ENCODE peak calls at places on chromosomes 16 and 17, in five cellular contexts. T is lower leg skin, L is AG04450, B is foreskin fibroblast, I is A673. V is an unnamed sample.
A peak's percentile ranks its signal among the peaks of the same experiment; 100 is the strongest.

GRCh38 chr16:86772231-86772510 is 193.8 kb downstream of the FOXL1 start:
- DNase-seq in T (no peak), L (no peak), B (peak; percentile 74), I (no peak), V (no peak)

GRCh38 chr16:48367443-48368049 is 17.7 kb downstream of the SIAH1 start:
- DNase-seq in T (no peak), L (no peak), B (peak; percentile 32), I (no peak), V (no peak)

GRCh38 chr17:81086789-81087551 is 52.0 kb downstream of the BAIAP2 start:
- DNase-seq in T (no peak), L (no peak), B (no peak), I (no peak), V (no peak)

GRCh38 chr16:67277294-67277998 is 1.9 kb upstream of the PLEKHG4 start:
- DNase-seq in T (no peak), L (peak; percentile 96), B (peak; percentile 99), I (no peak), V (peak; percentile 98)

GRCh38 chr17:40224707-40225092 is 5.6 kb downstream of the WIPF2 start:
- DNase-seq in T (peak; percentile 81), L (no peak), B (peak; percentile 44), I (no peak), V (no peak)

GRCh38 chr17:32429598-32429997 is 14.7 kb upstream of the PSMD11 start:
- DNase-seq in T (peak; percentile 23), L (no peak), B (no peak), I (no peak), V (no peak)

GRCh38 chr17:7133424-7133823 is 18.8 kb upstream of the ASGR2 start:
- DNase-seq in T (no peak), L (no peak), B (peak; percentile 31), I (peak; percentile 91), V (no peak)

GRCh38 chr16:797120-797420 is 3.5 kb downstream of the GNG13 start:
- DNase-seq in T (no peak), L (no peak), B (no peak), I (no peak), V (no peak)

GRCh38 chr16:79434097-79434496 is 166.4 kb downstream of the MAF start:
- DNase-seq in T (no peak), L (no peak), B (no peak), I (no peak), V (no peak)

GRCh38 chr16:709651-710499 is 4.3 kb upstream of the FBXL16 start:
- DNase-seq in T (no peak), L (peak; percentile 62), B (peak; percentile 91), I (peak; percentile 87), V (no peak)

GRCh38 chr16:57764341-57765159 is 29.0 kb downstream of the KATNB1 start:
- DNase-seq in T (no peak), L (peak; percentile 41), B (peak; percentile 92), I (peak; percentile 94), V (peak; percentile 55)

GRCh38 chr16:21156767-21157467 is 1.6 kb upstream of the LDAF1 start:
- DNase-seq in T (no peak), L (no peak), B (peak; percentile 86), I (peak; percentile 76), V (peak; percentile 70)

GRCh38 chr16:71214771-71215381 is 15.6 kb downstream of the HYDIN start:
- DNase-seq in T (no peak), L (no peak), B (no peak), I (peak; percentile 9), V (no peak)

GRCh38 chr17:45243750-45244149 is 18.1 kb downstream of the SPATA32 start:
- DNase-seq in T (no peak), L (no peak), B (no peak), I (no peak), V (no peak)

GRCh38 chr17:60439501-60439900 is 17.2 kb downstream of the CHCT1 start:
- DNase-seq in T (no peak), L (no peak), B (peak; percentile 52), I (peak; percentile 30), V (no peak)

GRCh38 chr17:36667922-36668321 is 66.5 kb downstream of the MRM1 start:
- DNase-seq in T (no peak), L (no peak), B (no peak), I (no peak), V (no peak)

GRCh38 chr17:46872421-46872820 is 21.0 kb downstream of the WNT9B start:
- DNase-seq in T (no peak), L (no peak), B (no peak), I (no peak), V (no peak)

GRCh38 chr16:79863128-79864031 is 262.8 kb upstream of the MAF start:
- DNase-seq in T (no peak), L (no peak), B (no peak), I (no peak), V (no peak)

GRCh38 chr17:63399316-63399715 is 46.8 kb downstream of the CYB561 start:
- DNase-seq in T (no peak), L (no peak), B (peak; percentile 72), I (no peak), V (no peak)

GRCh38 chr17:10183931-10184930 is 14.2 kb downstream of the GAS7 start:
- DNase-seq in T (no peak), L (no peak), B (no peak), I (no peak), V (no peak)

GRCh38 chr16:67092227-67092626 is 17.5 kb upstream of the PHAF1 start:
- DNase-seq in T (no peak), L (no peak), B (peak; percentile 86), I (no peak), V (peak; percentile 68)

GRCh38 chr17:60525624-60526514 is at the start of gene APPBP2:
- DNase-seq in T (peak; percentile 97), L (peak; percentile 60), B (peak; percentile 96), I (peak; percentile 93), V (peak; percentile 44)

GRCh38 chr17:61551255-61551742 is 39.7 kb downstream of the NACA2 start:
- DNase-seq in T (no peak), L (no peak), B (peak; percentile 75), I (peak; percentile 57), V (no peak)

GRCh38 chr16:787978-788398 is at the start of gene RPUSD1:
- DNase-seq in T (no peak), L (no peak), B (no peak), I (no peak), V (no peak)

GRCh38 chr17:4536259-4536741 is 18.9 kb downstream of the MYBBP1A start:
- DNase-seq in T (no peak), L (no peak), B (peak; percentile 53), I (peak; percentile 21), V (no peak)

GRCh38 chr17:3558603-3559269 is 1.1 kb upstream of the TRPV3 start:
- DNase-seq in T (no peak), L (peak; percentile 59), B (peak; percentile 17), I (no peak), V (no peak)

GRCh38 chr17:52410781-52411180 is 252.3 kb upstream of the CA10 start:
- DNase-seq in T (no peak), L (no peak), B (peak; percentile 11), I (no peak), V (no peak)

GRCh38 chr16:30805056-30805369 is 18.0 kb upstream of the ZNF629 start:
- DNase-seq in T (no peak), L (no peak), B (no peak), I (peak; percentile 19), V (no peak)

GRCh38 chr17:10741416-10742140 is 11.8 kb upstream of the TMEM220 start:
- DNase-seq in T (peak; percentile 81), L (no peak), B (no peak), I (no peak), V (no peak)

GRCh38 chr17:77388384-77389306 is 247.9 kb downstream of the SEC14L1 start:
- DNase-seq in T (no peak), L (no peak), B (no peak), I (no peak), V (no peak)
- H3K4me3 ChIP-seq in T (no peak overlapping the region), L (no peak overlapping the region), B (no peak overlapping the region), I (no peak overlapping the region), V (no peak overlapping the region)

DNA sequence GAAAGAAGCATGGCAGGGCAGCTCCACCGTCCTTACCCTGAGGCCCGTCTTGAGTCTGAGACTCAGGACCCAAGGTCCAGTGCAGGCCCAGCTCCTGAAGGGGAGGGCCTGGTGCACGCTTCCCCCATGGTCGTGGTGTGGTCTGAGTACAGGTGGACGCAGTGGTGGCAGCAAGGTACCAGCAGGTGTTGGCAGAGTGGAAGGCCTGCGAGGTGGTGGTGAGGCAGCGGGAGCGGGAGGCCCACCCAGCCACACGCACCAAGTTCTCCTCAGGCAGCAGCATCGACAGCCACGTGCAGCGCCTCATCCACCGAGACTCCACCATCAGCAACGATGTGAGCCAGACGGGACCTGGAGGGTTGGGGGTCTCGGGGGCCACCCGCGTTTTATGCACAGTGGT is 27.7 kb downstream of the MNT start:
- DNase-seq in T (no peak), L (no peak), B (no peak), I (no peak), V (no peak)
- H3K4me3 ChIP-seq in T (no peak overlapping the region), L (no peak overlapping the region), B (no peak overlapping the region), I (no peak overlapping the region), V (no peak overlapping the region)

DNA sequence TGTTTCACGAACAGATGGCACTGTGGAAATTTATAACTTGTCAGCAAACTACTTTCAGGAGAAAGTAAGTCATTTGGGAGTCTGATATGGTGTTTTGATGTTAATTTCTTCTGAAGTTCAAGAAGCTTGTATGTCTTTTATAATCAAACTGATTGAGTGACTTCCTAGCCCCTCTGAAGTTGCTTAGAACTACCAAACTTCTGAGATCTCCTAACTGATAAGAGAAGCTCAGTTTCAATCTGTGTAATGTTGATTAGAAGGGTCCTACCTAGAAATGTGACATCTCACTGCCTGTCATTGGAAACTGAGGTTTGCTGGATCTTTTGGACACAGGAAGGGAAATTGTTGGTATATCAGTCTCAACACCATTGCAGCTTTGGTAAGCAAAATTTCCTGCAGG is 1.1 kb downstream of the UTP4 start:
- DNase-seq in T (no peak), L (no peak), B (no peak), I (no peak), V (no peak)
- H3K4me3 ChIP-seq in T (no peak overlapping the region), L (peak overlapping the region; percentile 91), B (peak overlapping the region; percentile 99), I (peak overlapping the region; percentile 90), V (peak overlapping the region; percentile 100)

GRCh38 chr17:1275205-1275961 is 4.1 kb upstream of the TRARG1 start:
- DNase-seq in T (no peak), L (no peak), B (no peak), I (no peak), V (no peak)

GRCh38 chr17:1286379-1287106 is 7.1 kb downstream of the TRARG1 start:
- DNase-seq in T (no peak), L (no peak), B (no peak), I (no peak), V (no peak)

GRCh38 chr17:1275962-1276736 is 3.3 kb upstream of the TRARG1 start:
- DNase-seq in T (peak; percentile 91), L (no peak), B (peak; percentile 74), I (peak; percentile 75), V (no peak)

GRCh38 chr17:1280652-1281051 is 1.2 kb downstream of the TRARG1 start:
- DNase-seq in T (no peak), L (no peak), B (no peak), I (no peak), V (no peak)
- H3K4me3 ChIP-seq in T (no peak overlapping the region), L (no peak overlapping the region), B (no peak overlapping the region), I (no peak overlapping the region), V (no peak overlapping the region)